ENCODE peak calls at places on chromosomes 7 and 10, in nine cellular contexts. F is K562; R is transverse colon; C is tibial artery; N is fibroblast of lung; T is neural progenitor cell; Y is hepatocyte; X is CD8-positive, alpha-beta memory T cell; O is Peyer's patch. H is an unnamed sample.

GRCh38 chr10:17644485-17644964 is 574 bp downstream of the STAM start:
- DNase-seq in F (peak; percentile 22), R (no peak), C (no peak), N (no peak), T (no peak), Y (peak; percentile 46), X (no peak), O (no peak), H (no peak)

GRCh38 chr7:34277016-34277800 is 371.9 kb downstream of the BMPER start:
- DNase-seq in F (no peak), R (no peak), C (no peak), N (peak; percentile 81), T (peak; percentile 19), Y (no peak), X (no peak), O (no peak), H (no peak)

GRCh38 chr7:55377162-55377810 is 12.1 kb downstream of the LANCL2 start:
- DNase-seq in F (no peak), R (no peak), C (no peak), N (no peak), T (no peak), Y (no peak), X (no peak), O (no peak), H (no peak)

GRCh38 chr7:142892941-142893340 is 7.4 kb upstream of the TRPV6 start:
- DNase-seq in F (no peak), R (no peak), C (no peak), N (no peak), T (no peak), Y (no peak), X (no peak), O (no peak), H (no peak)

GRCh38 chr10:132690821-132691610 is 94.9 kb downstream of the NKX6-2 start:
- DNase-seq in F (no peak), R (no peak), C (peak; percentile 9), N (no peak), T (no peak), Y (no peak), X (no peak), O (peak; percentile 18), H (peak; percentile 21)

GRCh38 chr10:97069576-97070362 is 116.0 kb downstream of the SLIT1 start:
- DNase-seq in F (peak; percentile 41), R (no peak), C (no peak), N (peak; percentile 6), T (no peak), Y (no peak), X (no peak), O (no peak), H (no peak)

GRCh38 chr10:103895458-103896186 is 22.4 kb downstream of the STN1 start:
- DNase-seq in F (no peak), R (no peak), C (no peak), N (peak; percentile 73), T (no peak), Y (no peak), X (no peak), O (no peak), H (no peak)

GRCh38 chr7:24970676-24971075 is 9.3 kb downstream of the OSBPL3 start:
- DNase-seq in F (no peak), R (no peak), C (no peak), N (peak; percentile 83), T (no peak), Y (no peak), X (no peak), O (no peak), H (no peak)

GRCh38 chr7:65239707-65240352 is 133.8 kb upstream of the ZNF92 start:
- DNase-seq in F (no peak), R (no peak), C (no peak), N (peak; percentile 37), T (peak; percentile 82), Y (peak; percentile 60), X (no peak), O (no peak), H (peak; percentile 54)

GRCh38 chr10:62264702-62265436 is 3.8 kb downstream of the RTKN2 start:
- DNase-seq in F (peak; percentile 21), R (no peak), C (no peak), N (peak; percentile 92), T (peak; percentile 73), Y (peak; percentile 72), X (no peak), O (no peak), H (no peak)

GRCh38 chr7:91789086-91789485 is 91.4 kb downstream of the MTERF1 start:
- DNase-seq in F (no peak), R (no peak), C (no peak), N (no peak), T (no peak), Y (no peak), X (no peak), O (no peak), H (no peak)

GRCh38 chr10:110471566-110472139 is 26.1 kb upstream of the DUSP5 start:
- DNase-seq in F (no peak), R (no peak), C (no peak), N (peak; percentile 88), T (no peak), Y (no peak), X (no peak), O (no peak), H (no peak)

GRCh38 chr10:22986771-22987542 is 59.1 kb downstream of the ARMC3 start:
- DNase-seq in F (no peak), R (no peak), C (no peak), N (peak; percentile 36), T (peak; percentile 28), Y (peak; percentile 37), X (peak; percentile 10), O (no peak), H (no peak)

GRCh38 chr7:100583132-100584045 is 2.5 kb downstream of the LRCH4 start:
- DNase-seq in F (no peak), R (peak; percentile 72), C (peak; percentile 74), N (peak; percentile 53), T (no peak), Y (peak; percentile 77), X (peak; percentile 84), O (no peak), H (no peak)

DNA sequence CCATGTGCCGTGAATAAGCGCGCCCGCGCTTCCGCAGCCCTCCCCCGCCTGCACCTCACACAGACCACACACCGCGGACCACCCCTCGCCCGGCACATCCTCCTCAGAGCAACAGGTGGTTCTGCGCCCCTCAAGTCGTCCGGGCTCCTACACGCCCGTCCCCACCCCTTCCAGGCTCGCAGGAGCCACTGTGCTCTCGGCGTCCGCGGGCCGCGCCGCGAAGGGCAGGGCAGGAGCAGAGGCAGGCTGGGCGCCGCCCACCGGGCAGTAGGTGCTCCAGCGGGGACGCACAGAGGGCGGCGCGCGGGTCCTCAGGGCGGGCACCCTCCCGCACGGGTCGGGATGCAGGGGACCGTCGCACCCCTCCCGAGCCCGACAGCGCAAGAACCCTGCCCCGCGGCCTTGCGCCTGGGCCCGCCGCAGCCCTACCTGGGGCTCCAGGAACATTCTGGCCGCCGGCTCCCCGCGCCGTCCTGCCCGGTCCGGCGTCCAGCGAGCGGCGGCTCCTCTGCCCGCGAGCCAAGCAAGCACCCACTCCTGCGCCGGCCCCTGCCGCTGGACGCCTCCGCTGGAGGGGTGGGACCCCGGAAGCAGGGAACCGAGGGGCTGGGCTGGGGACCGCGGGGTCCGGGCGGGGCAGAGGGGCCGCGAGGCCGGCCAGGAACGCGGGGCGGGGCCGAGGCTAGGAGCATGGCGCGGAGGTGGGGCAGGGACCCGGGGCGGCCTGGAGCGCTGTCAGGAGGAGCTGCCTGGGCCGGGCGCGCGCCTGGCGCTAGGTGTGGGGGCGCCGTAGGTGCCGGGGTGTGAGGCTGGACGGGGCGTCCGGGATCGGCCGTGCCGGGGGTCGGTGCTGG is 37.4 kb downstream of the RASGEF1A start:
- DNase-seq in F (no peak), R (peak; percentile 24), C (peak; percentile 13), N (no peak), T (peak; percentile 76), Y (peak; percentile 64), X (peak; percentile 45), O (peak; percentile 53), H (peak; percentile 43)
- H3K27me3 ChIP-seq in F (peaks cover 14% of the 10 kb centered on the region), R (peaks cover 37% of the 10 kb centered on the region), C (peaks cover 63% of the 10 kb centered on the region), N (peaks cover 31% of the 10 kb centered on the region), T (peaks cover 67% of the 10 kb centered on the region), Y (peaks cover 39% of the 10 kb centered on the region), X (no peaks in the 10 kb centered on the region), O (peaks cover 17% of the 10 kb centered on the region), H (peaks cover 13% of the 10 kb centered on the region)

GRCh38 chr7:135499818-135500217 is 10.1 kb downstream of the CNOT4 start:
- DNase-seq in F (no peak), R (no peak), C (no peak), N (no peak), T (no peak), Y (no peak), X (no peak), O (no peak), H (no peak)
- H3K27ac ChIP-seq in F (no peak overlapping the region), R (no peak overlapping the region), C (no peak overlapping the region), N (no peak overlapping the region), T (no peak overlapping the region), Y (no peak overlapping the region), X (no peak overlapping the region), O (no peak overlapping the region), H (no peak overlapping the region)

GRCh38 chr7:14973712-14974428 is 71.3 kb upstream of the DGKB start:
- DNase-seq in F (no peak), R (no peak), C (no peak), N (no peak), T (no peak), Y (no peak), X (no peak), O (no peak), H (no peak)
- H3K27me3 ChIP-seq in F (no peaks in the 10 kb centered on the region), R (no peaks in the 10 kb centered on the region), C (no peaks in the 10 kb centered on the region), N (no peaks in the 10 kb centered on the region), T (no peaks in the 10 kb centered on the region), Y (no peaks in the 10 kb centered on the region), X (no peaks in the 10 kb centered on the region), O (no peaks in the 10 kb centered on the region), H (no peaks in the 10 kb centered on the region)

GRCh38 chr7:20894806-20895205 is 108.1 kb upstream of the SP8 start:
- DNase-seq in F (no peak), R (no peak), C (no peak), N (no peak), T (no peak), Y (no peak), X (no peak), O (no peak), H (no peak)
- H3K27ac ChIP-seq in F (no peak overlapping the region), R (no peak overlapping the region), C (no peak overlapping the region), N (no peak overlapping the region), T (no peak overlapping the region), Y (no peak overlapping the region), X (no peak overlapping the region), O (no peak overlapping the region), H (no peak overlapping the region)

GRCh38 chr7:103989200-103989784 is at the start of gene RELN:
- DNase-seq in F (peak; percentile 94), R (no peak), C (no peak), N (peak; percentile 49), T (peak; percentile 74), Y (peak; percentile 35), X (no peak), O (no peak), H (no peak)

GRCh38 chr7:103985565-103986126 is 3.8 kb downstream of the RELN start:
- DNase-seq in F (no peak), R (no peak), C (no peak), N (no peak), T (no peak), Y (no peak), X (no peak), O (no peak), H (no peak)

GRCh38 chr7:103988468-103989199 is 824 bp downstream of the RELN start:
- DNase-seq in F (no peak), R (no peak), C (no peak), N (peak; percentile 2), T (peak; percentile 24), Y (peak; percentile 4), X (no peak), O (no peak), H (no peak)

GRCh38 chr7:103989785-103990775 is 622 bp upstream of the RELN start:
- DNase-seq in F (peak; percentile 71), R (no peak), C (no peak), N (peak; percentile 30), T (peak; percentile 68), Y (peak; percentile 48), X (no peak), O (no peak), H (no peak)

GRCh38 chr7:103987455-103987854 is 2.0 kb downstream of the RELN start:
- DNase-seq in F (peak; percentile 30), R (no peak), C (no peak), N (no peak), T (peak; percentile 45), Y (no peak), X (no peak), O (no peak), H (no peak)
- H3K27me3 ChIP-seq in F (no peaks in the 10 kb centered on the region), R (peaks cover 58% of the 10 kb centered on the region), C (peaks cover 40% of the 10 kb centered on the region), N (peaks cover 14% of the 10 kb centered on the region), T (peaks cover 98% of the 10 kb centered on the region), Y (peaks cover 60% of the 10 kb centered on the region), X (no peaks in the 10 kb centered on the region), O (peaks cover 5% of the 10 kb centered on the region), H (peaks cover 10% of the 10 kb centered on the region)